ENCODE peak calls at places on chromosomes 4 and X, in nine cellular contexts. G is tibial artery, V is fibroblast of pulmonary artery, J is BE2C, C is fibroblast of the aortic adventitia, I is choroid plexus epithelial cell, B is uterus, K is GM23338, X is cardiac muscle cell. W is an unnamed sample.

GRCh38 chr4:186722856-186723206 is 825 bp downstream of the FAT1 start:
- DNase-seq in G (no peak), V (no peak), J (no peak), C (peak), I (peak), B (no peak), K (no peak), X (no peak), W (no peak)

GRCh38 chrX:28787206-28787605 is 200.0 kb downstream of the IL1RAPL1 start:
- DNase-seq in G (no peak), V (peak), J (no peak), C (peak), I (peak), B (no peak), K (no peak), X (peak), W (no peak)

GRCh38 chrX:19303216-19303880 is 40.4 kb upstream of the PDHA1 start:
- DNase-seq in G (peak), V (peak), J (no peak), C (peak), I (peak), B (peak), K (no peak), X (peak), W (peak)

GRCh38 chr4:180219080-180219479 is 2024.1 kb upstream of the TENM3 start:
- DNase-seq in G (no peak), V (no peak), J (no peak), C (no peak), I (no peak), B (no peak), K (no peak), X (no peak), W (no peak)

GRCh38 chr4:4614925-4615678 is 73.3 kb upstream of the STX18 start:
- DNase-seq in G (no peak), V (no peak), J (no peak), C (peak), I (peak), B (peak), K (no peak), X (no peak), W (no peak)

GRCh38 chr4:93983133-93983532 is 154.6 kb downstream of the ATOH1 start:
- DNase-seq in G (no peak), V (no peak), J (no peak), C (no peak), I (no peak), B (no peak), K (no peak), X (no peak), W (no peak)

GRCh38 chr4:128661529-128661928 is 148.0 kb upstream of the JADE1 start:
- DNase-seq in G (no peak), V (no peak), J (no peak), C (no peak), I (no peak), B (no peak), K (peak), X (no peak), W (no peak)

GRCh38 chr4:14520171-14520570 is 482.1 kb upstream of the CPEB2 start:
- DNase-seq in G (no peak), V (no peak), J (no peak), C (peak), I (peak), B (no peak), K (no peak), X (peak), W (no peak)

GRCh38 chr4:112099701-112100289 is 45.5 kb upstream of the FAM241A start:
- DNase-seq in G (no peak), V (peak), J (no peak), C (peak), I (peak), B (no peak), K (peak), X (peak), W (no peak)

GRCh38 chrX:97563531-97564133 is 679.9 kb downstream of the RPA4 start:
- DNase-seq in G (peak), V (peak), J (no peak), C (peak), I (peak), B (peak), K (no peak), X (peak), W (no peak)

GRCh38 chrX:120428309-120428708 is 40.8 kb downstream of the LAMP2 start:
- DNase-seq in G (no peak), V (peak), J (no peak), C (peak), I (peak), B (no peak), K (no peak), X (peak), W (no peak)

GRCh38 chrX:666762-667161 is 36.2 kb downstream of the SHOX start:
- DNase-seq in G (no peak), V (no peak), J (no peak), C (no peak), I (no peak), B (no peak), K (peak), X (no peak), W (no peak)

GRCh38 chr4:182143822-182144620 is 99.2 kb upstream of the TENM3 start:
- DNase-seq in G (no peak), V (peak), J (peak), C (peak), I (peak), B (peak), K (peak), X (peak), W (no peak)

GRCh38 chr4:16001484-16001858 is 38.5 kb upstream of the FGFBP2 start:
- DNase-seq in G (peak), V (peak), J (peak), C (peak), I (peak), B (peak), K (peak), X (peak), W (peak)

GRCh38 chrX:24646745-24647182 is 383 bp downstream of the PCYT1B start:
- DNase-seq in G (no peak), V (no peak), J (no peak), C (peak), I (peak), B (no peak), K (peak), X (peak), W (no peak)

GRCh38 chr4:156827519-156827918 is 144.1 kb downstream of the PDGFC start:
- DNase-seq in G (no peak), V (no peak), J (no peak), C (no peak), I (no peak), B (no peak), K (no peak), X (no peak), W (no peak)

GRCh38 chr4:77358315-77358928 is 201.4 kb downstream of the CCNG2 start:
- DNase-seq in G (no peak), V (peak), J (peak), C (peak), I (peak), B (no peak), K (peak), X (peak), W (no peak)

GRCh38 chr4:168208957-168209614 is 109.5 kb downstream of the DDX60 start:
- DNase-seq in G (no peak), V (no peak), J (no peak), C (no peak), I (no peak), B (no peak), K (no peak), X (no peak), W (no peak)

GRCh38 chr4:105637409-105638258 is 70.9 kb downstream of the INTS12 start:
- DNase-seq in G (peak), V (peak), J (peak), C (peak), I (peak), B (peak), K (no peak), X (peak), W (peak)
- H3K4me3 ChIP-seq in G (no peak), V (no peak), J (no peak), C (no peak), I (no peak), B (no peak), K (no peak), X (no peak), W (no peak)

DNA sequence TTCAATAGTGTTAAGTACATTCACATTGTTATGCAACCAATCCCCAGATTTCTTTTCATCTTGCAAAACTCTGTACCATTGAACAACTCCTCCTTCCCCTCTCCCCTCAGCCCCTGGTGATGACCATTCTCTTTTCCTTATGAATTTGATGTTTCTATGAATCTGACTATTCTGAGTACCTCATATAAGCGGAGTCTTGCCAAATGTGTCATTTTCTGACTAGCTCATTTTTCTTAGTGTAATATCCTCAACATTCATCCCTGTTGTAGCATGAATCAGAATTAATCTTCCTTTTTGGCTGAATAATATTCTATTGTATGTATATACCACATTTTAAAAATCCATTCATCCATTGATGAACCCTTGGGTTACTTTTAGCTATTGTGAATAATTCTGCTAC is 34.0 kb downstream of the SMIM20 start:
- DNase-seq in G (no peak), V (no peak), J (no peak), C (no peak), I (no peak), B (no peak), K (no peak), X (no peak), W (no peak)
- H3K4me3 ChIP-seq in G (no peak), V (no peak), J (no peak), C (no peak), I (no peak), B (no peak), K (no peak), X (no peak), W (no peak)

GRCh38 chr4:52712991-52713275 is 38.3 kb downstream of the ERVMER34-1 start:
- DNase-seq in G (no peak), V (no peak), J (no peak), C (peak), I (no peak), B (no peak), K (no peak), X (no peak), W (no peak)

GRCh38 chr4:52714597-52715254 is 36.5 kb downstream of the ERVMER34-1 start:
- DNase-seq in G (no peak), V (peak), J (no peak), C (peak), I (peak), B (no peak), K (no peak), X (peak), W (no peak)

GRCh38 chr4:52711834-52712171 is 39.4 kb downstream of the ERVMER34-1 start:
- DNase-seq in G (no peak), V (no peak), J (no peak), C (no peak), I (no peak), B (no peak), K (no peak), X (no peak), W (no peak)

GRCh38 chr4:52712172-52712990 is 38.8 kb downstream of the ERVMER34-1 start:
- DNase-seq in G (peak), V (peak), J (peak), C (peak), I (peak), B (peak), K (peak), X (peak), W (peak)

GRCh38 chr4:52713456-52713937 is 37.7 kb downstream of the ERVMER34-1 start:
- DNase-seq in G (no peak), V (no peak), J (peak), C (no peak), I (peak), B (no peak), K (no peak), X (peak), W (no peak)
- H3K4me3 ChIP-seq in G (peak), V (peak), J (peak), C (peak), I (peak), B (peak), K (peak), X (peak), W (peak)

DNA sequence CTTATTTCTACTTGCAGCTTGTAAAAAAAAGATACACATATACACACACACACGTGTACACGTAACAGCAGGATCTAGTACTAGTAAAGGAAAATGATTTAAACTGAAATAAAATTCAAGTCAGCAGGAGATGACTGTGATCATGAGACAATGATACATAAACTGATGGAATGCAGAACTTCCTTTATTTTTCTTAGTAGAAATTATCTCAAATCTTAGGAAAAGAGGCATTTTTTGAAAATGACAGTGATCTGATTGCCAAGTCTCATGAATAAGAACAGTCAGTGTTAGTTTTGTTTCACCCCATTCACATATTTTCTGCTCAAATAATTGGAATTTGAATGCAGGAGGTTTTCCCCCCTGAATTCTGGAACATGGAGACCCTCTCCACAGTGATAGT is 11.2 kb downstream of the APBB2 start:
- DNase-seq in G (no peak), V (peak), J (no peak), C (peak), I (peak), B (no peak), K (no peak), X (peak), W (no peak)
- H3K4me3 ChIP-seq in G (no peak), V (peak), J (no peak), C (no peak), I (no peak), B (no peak), K (no peak), X (no peak), W (no peak)